ENCODE peak calls at places on chromosomes 6 and 20, in four cellular contexts. B, F, R and L are unnamed samples.

GRCh38 chr6:31083742-31084354 is 28.5 kb downstream of the C6orf15 start:
- DNase-seq in B (no peak), F (no peak), R (peak), L (no peak)

GRCh38 chr20:855466-856360 is 22.2 kb downstream of the FAM110A start:
- DNase-seq in B (no peak), F (no peak), R (no peak), L (no peak)

GRCh38 chr20:9200196-9200595 is 131.3 kb downstream of the PLCB4 start:
- DNase-seq in B (no peak), F (no peak), R (no peak), L (no peak)

GRCh38 chr6:12958052-12958706 is 241.6 kb downstream of the PHACTR1 start:
- DNase-seq in B (no peak), F (no peak), R (no peak), L (peak)

GRCh38 chr20:38863024-38863851 is 57.7 kb downstream of the PPP1R16B start:
- DNase-seq in B (no peak), F (no peak), R (peak), L (no peak)

GRCh38 chr6:117930645-117931044 is 23.6 kb downstream of the SLC35F1 start:
- DNase-seq in B (no peak), F (no peak), R (no peak), L (no peak)

GRCh38 chr6:75376347-75377024 is 91.9 kb upstream of the TMEM30A start:
- DNase-seq in B (no peak), F (no peak), R (no peak), L (no peak)

GRCh38 chr6:168126566-168127383 is 47.8 kb upstream of the FRMD1 start:
- DNase-seq in B (no peak), F (no peak), R (no peak), L (no peak)

GRCh38 chr6:41600499-41601247 is 37.6 kb upstream of the MDFI start:
- DNase-seq in B (no peak), F (no peak), R (no peak), L (no peak)

GRCh38 chr6:44304282-44305199 is 8.6 kb downstream of the AARS2 start:
- DNase-seq in B (no peak), F (peak), R (peak), L (no peak)

GRCh38 chr6:140071115-140071514 is 696.7 kb upstream of the CITED2 start:
- DNase-seq in B (no peak), F (no peak), R (no peak), L (no peak)

GRCh38 chr20:53021934-53022333 is 49.8 kb downstream of the TSHZ2 start:
- DNase-seq in B (no peak), F (no peak), R (no peak), L (no peak)

GRCh38 chr6:139983555-139984276 is 609.3 kb upstream of the CITED2 start:
- DNase-seq in B (no peak), F (no peak), R (no peak), L (no peak)

GRCh38 chr6:45872827-45873226 is 142.8 kb downstream of the CLIC5 start:
- DNase-seq in B (no peak), F (no peak), R (no peak), L (no peak)

GRCh38 chr6:102812242-102812641 is 1418.7 kb downstream of the GRIK2 start:
- DNase-seq in B (no peak), F (no peak), R (no peak), L (no peak)

GRCh38 chr20:44614525-44614924 is 32.1 kb downstream of the PKIG start:
- DNase-seq in B (no peak), F (peak), R (no peak), L (no peak)

GRCh38 chr20:41175727-41176330 is 38.5 kb downstream of the PLCG1 start:
- DNase-seq in B (no peak), F (no peak), R (no peak), L (no peak)

GRCh38 chr6:13487122-13488014 is at the start of gene GFOD1:
- DNase-seq in B (peak), F (peak), R (peak), L (peak)

GRCh38 chr6:134431306-134431919 is 113.5 kb upstream of the SGK1 start:
- DNase-seq in B (no peak), F (no peak), R (no peak), L (no peak)

GRCh38 chr6:25603251-25603650 is 48.8 kb upstream of the SCGN start:
- DNase-seq in B (no peak), F (no peak), R (no peak), L (no peak)

GRCh38 chr6:16238057-16238657 is at the start of gene GMPR:
- DNase-seq in B (peak), F (peak), R (peak), L (peak)

GRCh38 chr6:31870385-31870921 is 7.8 kb upstream of the NEU1 start:
- DNase-seq in B (no peak), F (peak), R (peak), L (no peak)

GRCh38 chr6:135851442-135852271 is at the start of gene PDE7B:
- DNase-seq in B (peak), F (peak), R (no peak), L (peak)

GRCh38 chr6:151027936-151028838 is 162.7 kb downstream of the MTHFD1L start:
- DNase-seq in B (peak), F (no peak), R (no peak), L (no peak)

GRCh38 chr6:134636221-134636830 is 313.6 kb downstream of the ALDH8A1 start:
- DNase-seq in B (no peak), F (no peak), R (no peak), L (no peak)

GRCh38 chr6:85402922-85403321 is 47.0 kb upstream of the NT5E start:
- DNase-seq in B (no peak), F (no peak), R (no peak), L (no peak)

GRCh38 chr6:25217275-25217674 is 61.9 kb upstream of the CARMIL1 start:
- DNase-seq in B (no peak), F (no peak), R (no peak), L (no peak)

GRCh38 chr6:34092631-34093030 is 53.3 kb downstream of the GRM4 start:
- DNase-seq in B (no peak), F (no peak), R (no peak), L (no peak)

GRCh38 chr6:14489445-14489844 is 371.9 kb downstream of the CD83 start:
- DNase-seq in B (no peak), F (no peak), R (no peak), L (no peak)

GRCh38 chr6:145093226-145093625 is 642.1 kb downstream of the EPM2A start:
- DNase-seq in B (no peak), F (no peak), R (no peak), L (no peak)

GRCh38 chr6:28254340-28254618 is 2.2 kb upstream of the ZKSCAN4 start:
- DNase-seq in B (no peak), F (no peak), R (no peak), L (no peak)

GRCh38 chr6:128209771-128210170 is 308.9 kb upstream of the THEMIS start:
- DNase-seq in B (no peak), F (no peak), R (no peak), L (peak)

GRCh38 chr6:57313009-57313408 is 4.4 kb upstream of the PRIM2 start:
- DNase-seq in B (no peak), F (no peak), R (no peak), L (no peak)

DNA sequence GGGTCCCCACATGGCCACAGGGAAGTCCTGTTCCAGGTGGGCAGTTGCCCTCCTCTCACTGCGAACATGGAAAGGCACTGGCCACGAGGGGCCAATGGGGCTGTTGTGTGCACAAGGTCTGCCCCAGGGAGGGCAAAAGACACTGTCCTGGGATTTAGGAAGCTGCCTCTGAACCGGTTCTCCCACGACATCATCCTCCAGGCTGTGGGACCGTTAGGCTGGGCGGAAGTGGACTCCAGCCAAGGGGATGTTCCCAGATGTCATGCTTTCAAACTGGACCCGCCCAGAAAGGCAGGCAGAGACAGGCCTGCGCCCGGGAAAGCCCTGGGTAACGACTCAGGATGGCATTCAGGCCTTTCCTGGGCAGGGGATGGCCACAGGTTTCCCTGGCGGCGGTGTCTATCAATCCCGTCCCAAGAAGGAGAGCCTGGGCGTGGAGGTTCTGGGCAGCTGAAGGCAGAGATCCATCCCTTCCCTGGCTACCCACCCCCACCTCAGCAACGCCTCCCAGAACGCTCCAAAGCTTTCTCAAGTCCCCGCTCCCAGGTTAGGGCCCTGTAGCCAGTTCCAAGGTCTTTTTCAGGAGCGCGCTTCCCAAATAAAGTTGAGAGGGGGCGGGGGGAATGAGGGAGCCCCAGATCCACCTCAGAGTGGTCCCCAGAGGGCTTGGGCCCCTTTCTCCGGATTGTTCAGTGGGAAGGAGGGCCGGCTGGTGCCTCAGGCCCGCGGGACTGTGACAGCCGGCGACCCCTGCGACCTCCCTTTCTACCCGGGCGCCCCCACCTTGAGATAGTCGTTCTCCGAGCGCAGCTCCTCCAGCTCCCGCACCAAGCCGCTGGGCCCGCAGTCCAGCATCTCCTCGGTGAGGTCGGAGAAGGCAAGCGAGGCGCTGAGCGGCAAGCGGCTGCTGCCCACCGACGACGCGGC is 13.8 kb upstream of the TLDC2 start:
- DNase-seq in B (peak), F (peak), R (peak), L (peak)
- TF ChIP-seq POLR2A in B (peak), F (peak), R (peak), L (peak)

DNA sequence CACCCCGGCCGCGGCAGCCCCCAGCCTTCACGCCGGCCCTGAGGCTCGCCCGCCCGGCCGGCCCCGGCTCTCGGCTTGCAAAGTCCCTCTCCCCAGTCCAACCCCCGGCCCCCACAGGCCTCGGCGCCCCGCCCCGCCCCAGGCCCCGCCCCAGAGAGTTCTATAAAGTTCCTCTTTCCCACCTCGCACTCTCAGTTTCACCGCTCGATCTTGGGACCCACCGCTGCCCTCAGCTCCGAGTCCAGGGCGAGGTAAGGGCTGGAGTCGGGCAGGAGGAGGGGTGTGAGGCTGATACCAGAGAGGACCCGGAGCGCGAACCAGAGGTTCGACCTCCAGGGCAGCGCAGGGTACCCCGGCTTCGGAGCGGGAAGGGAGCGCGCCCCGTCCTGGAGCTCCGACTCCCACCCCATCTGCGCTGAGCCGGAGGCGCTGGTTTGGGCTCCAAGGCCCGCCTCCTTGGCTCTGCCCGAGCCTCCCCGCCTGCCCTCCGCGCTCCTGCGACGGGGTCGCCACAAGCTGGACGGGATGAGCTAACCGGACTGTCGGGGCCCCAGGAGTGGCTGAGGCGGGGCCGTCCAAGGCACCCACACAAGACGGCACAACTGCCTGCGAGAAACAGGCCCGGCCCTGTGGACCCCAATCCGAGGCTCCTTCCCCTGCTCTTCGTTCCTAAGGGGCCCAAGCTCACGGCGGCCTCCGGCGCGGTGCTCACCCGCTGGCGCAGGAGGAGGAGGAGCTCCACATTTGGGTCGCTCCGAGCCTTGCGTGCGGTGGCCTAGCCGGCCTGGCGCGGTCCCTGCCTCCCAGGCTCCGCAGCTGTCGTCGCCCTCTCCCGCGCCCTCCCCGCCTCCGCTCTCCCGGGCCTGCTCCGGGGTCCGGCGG is at the start of gene IRF4:
- DNase-seq in B (no peak), F (no peak), R (no peak), L (no peak)
- TF ChIP-seq POLR2A in B (no peak), F (no peak), R (no peak), L (no peak)

GRCh38 chr6:35719830-35720733 is 16.8 kb upstream of the ARMC12 start:
- DNase-seq in B (no peak), F (peak), R (no peak), L (no peak)
- TF ChIP-seq POLR2A in B (no peak), F (peak), R (no peak), L (no peak)

GRCh38 chr20:62066983-62067433 is 1.3 kb upstream of the TAF4 start:
- DNase-seq in B (peak), F (peak), R (peak), L (no peak)
- TF ChIP-seq POLR2A in B (peak), F (no peak), R (peak), L (no peak)

GRCh38 chr20:12670292-12670691 is 338.5 kb upstream of the SPTLC3 start:
- DNase-seq in B (no peak), F (no peak), R (no peak), L (no peak)
- TF ChIP-seq POLR2A in B (no peak), F (no peak), R (no peak), L (no peak)

GRCh38 chr6:7894272-7895124 is 16.1 kb downstream of the TXNDC5 start:
- DNase-seq in B (no peak), F (no peak), R (no peak), L (no peak)
- TF ChIP-seq POLR2A in B (no peak), F (no peak), R (no peak), L (no peak)

GRCh38 chr6:2126351-2126750 is 119.1 kb downstream of the GMDS start:
- DNase-seq in B (no peak), F (no peak), R (no peak), L (no peak)

GRCh38 chr6:2125158-2125557 is 120.2 kb downstream of the GMDS start:
- DNase-seq in B (no peak), F (no peak), R (no peak), L (no peak)

GRCh38 chr6:2124260-2124709 is 121.1 kb downstream of the GMDS start:
- DNase-seq in B (no peak), F (peak), R (peak), L (no peak)

GRCh38 chr6:2129076-2129695 is 116.2 kb downstream of the GMDS start:
- DNase-seq in B (no peak), F (no peak), R (no peak), L (no peak)

GRCh38 chr6:2127484-2127911 is 117.9 kb downstream of the GMDS start:
- DNase-seq in B (no peak), F (peak), R (peak), L (no peak)
- TF ChIP-seq POLR2A in B (no peak), F (no peak), R (no peak), L (no peak)

GRCh38 chr20:23420943-23421925 is at the start of gene NAPB:
- DNase-seq in B (peak), F (peak), R (peak), L (peak)
- TF ChIP-seq POLR2A in B (peak), F (peak), R (peak), L (peak)

DNA sequence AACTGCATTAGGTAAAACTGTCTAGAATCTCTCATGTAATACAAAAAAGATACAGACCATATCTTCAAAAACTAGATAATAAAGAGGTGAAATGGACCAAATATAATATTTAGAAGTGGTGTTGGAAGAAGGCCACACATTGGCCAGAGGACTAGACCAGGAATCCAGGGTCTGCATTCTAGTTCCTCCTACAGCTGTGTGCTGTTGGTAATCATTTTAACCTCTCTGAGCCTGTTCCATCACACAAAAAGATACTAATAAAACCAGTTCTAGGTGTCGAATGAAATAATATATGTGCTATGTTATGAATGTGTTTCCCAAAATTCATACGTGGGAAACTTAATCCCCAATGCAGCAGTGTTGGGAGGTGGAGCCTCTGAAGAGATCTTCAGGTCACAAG is 111.6 kb upstream of the RREB1 start:
- DNase-seq in B (no peak), F (no peak), R (no peak), L (no peak)
- TF ChIP-seq POLR2A in B (no peak), F (no peak), R (no peak), L (no peak)

GRCh38 chr20:5863040-5863811 is 87.1 kb downstream of the TRMT6 start:
- DNase-seq in B (peak), F (peak), R (no peak), L (peak)
- TF ChIP-seq POLR2A in B (no peak), F (no peak), R (no peak), L (no peak)